ENCODE peak calls at places on chromosomes 2 and 18, in nine cellular contexts. I is hepatic stellate cell, Y is myocyte, V is amniotic stem cell, M is tibial nerve, U is EL, P is Peyer's patch, D is bronchial epithelial cell, X is epithelial cell of prostate. E is an unnamed sample.

GRCh38 chr2:45653584-45653983 is 2.1 kb downstream of the PRKCE start:
- DNase-seq in X (no peak), D (no peak), P (no peak), Y (no peak), I (no peak), M (no peak), U (no peak), V (no peak), E (no peak)

GRCh38 chr2:241551599-241551997 is 6.9 kb upstream of the BOK start:
- DNase-seq in M (no peak), D (no peak), V (no peak), X (no peak), P (no peak), I (no peak), Y (no peak), U (no peak), E (no peak)

GRCh38 chr18:36769172-36769571 is 59.6 kb downstream of the TPGS2 start:
- DNase-seq in P (no peak), X (no peak), V (no peak), U (peak; percentile 64), I (no peak), D (peak; percentile 52), M (no peak), Y (no peak), E (no peak)

GRCh38 chr2:222038086-222038802 is 260.6 kb downstream of the PAX3 start:
- DNase-seq in V (peak; percentile 9), X (no peak), U (peak; percentile 47), P (no peak), I (no peak), Y (peak; percentile 30), M (no peak), D (peak; percentile 70), E (no peak)

GRCh38 chr2:236972491-236973379 is 113.0 kb upstream of the COPS8 start:
- DNase-seq in V (peak; percentile 67), D (peak; percentile 98), M (peak; percentile 46), I (no peak), Y (peak; percentile 49), P (peak; percentile 89), X (peak; percentile 78), U (peak; percentile 82), E (peak; percentile 58)

GRCh38 chr2:58984731-58985130 is 743.6 kb upstream of the FANCL start:
- DNase-seq in U (no peak), Y (peak; percentile 5), I (no peak), X (no peak), V (no peak), M (no peak), D (no peak), P (no peak), E (no peak)

GRCh38 chr2:37698931-37699481 is 27.6 kb upstream of the CDC42EP3 start:
- DNase-seq in M (no peak), P (no peak), V (no peak), U (peak; percentile 73), I (no peak), D (no peak), X (no peak), Y (no peak), E (no peak)

GRCh38 chr18:58998421-58999203 is 133.9 kb downstream of the ZNF532 start:
- DNase-seq in Y (peak; percentile 89), U (peak; percentile 77), D (peak; percentile 74), I (no peak), X (no peak), P (no peak), V (peak; percentile 34), M (peak; percentile 45), E (no peak)

GRCh38 chr2:176827269-176827668 is 385.3 kb upstream of the HNRNPA3 start:
- DNase-seq in V (no peak), I (no peak), Y (no peak), D (no peak), X (no peak), U (no peak), P (no peak), M (no peak), E (no peak)

GRCh38 chr18:79902640-79903039 is 48.8 kb downstream of the SLC66A2 start:
- DNase-seq in D (no peak), M (no peak), U (no peak), Y (no peak), V (no peak), P (peak; percentile 43), X (no peak), I (no peak), E (no peak)

GRCh38 chr2:240917009-240917683 is 11.0 kb downstream of the CROCC2 start:
- DNase-seq in X (no peak), D (no peak), P (peak; percentile 43), M (no peak), I (no peak), U (no peak), V (no peak), Y (no peak), E (peak; percentile 5)

GRCh38 chr2:1101982-1102381 is 151.3 kb downstream of the SNTG2 start:
- DNase-seq in Y (no peak), P (no peak), X (no peak), I (no peak), M (no peak), U (no peak), D (no peak), V (no peak), E (no peak)

GRCh38 chr2:52141076-52141475 is 1109.1 kb upstream of the NRXN1 start:
- DNase-seq in M (no peak), I (no peak), X (no peak), U (no peak), P (no peak), Y (no peak), V (no peak), D (no peak), E (no peak)

GRCh38 chr2:118853129-118853640 is 5.7 kb upstream of the EN1 start:
- DNase-seq in M (no peak), Y (no peak), X (no peak), V (no peak), I (no peak), U (no peak), P (no peak), D (no peak), E (no peak)

GRCh38 chr18:59357928-59358327 is 1.1 kb downstream of the LMAN1 start:
- DNase-seq in V (no peak), I (peak; percentile 54), U (peak; percentile 82), Y (peak; percentile 37), M (no peak), X (peak; percentile 63), P (no peak), D (peak; percentile 91), E (no peak)

GRCh38 chr2:96895032-96895708 is 25.3 kb upstream of the SEMA4C start:
- DNase-seq in D (no peak), Y (no peak), V (no peak), P (no peak), M (no peak), I (no peak), X (no peak), U (no peak), E (no peak)

GRCh38 chr2:150274108-150274507 is 213.4 kb downstream of the RND3 start:
- DNase-seq in P (no peak), M (no peak), Y (no peak), X (peak; percentile 89), U (peak; percentile 25), V (no peak), D (peak; percentile 94), I (no peak), E (no peak)